ENCODE peak calls at places on chromosomes 6 and 20, in nine cellular contexts. T, C, N, R, H, G, K, M and Q are unnamed samples.

GRCh38 chr6:57173886-57174510 is 1.9 kb downstream of the BAG2 start:
- DNase-seq in K (peak), M (peak), H (no peak), R (peak), N (peak), T (no peak), C (peak), G (no peak), Q (no peak)

GRCh38 chr20:32982617-32983458 is 21.4 kb downstream of the SUN5 start:
- DNase-seq in G (peak), M (no peak), H (no peak), C (no peak), N (no peak), R (no peak), K (no peak), T (no peak), Q (peak)

GRCh38 chr6:38212579-38212978 is 393.1 kb downstream of the ZFAND3 start:
- DNase-seq in C (no peak), T (no peak), N (peak), H (peak), K (no peak), G (no peak), M (no peak), R (no peak), Q (no peak)

GRCh38 chr6:109875973-109876372 is 102.1 kb upstream of the GPR6 start:
- DNase-seq in R (no peak), T (no peak), N (no peak), K (no peak), H (no peak), G (no peak), C (no peak), M (no peak), Q (no peak)

GRCh38 chr20:35049776-35050352 is 42.7 kb downstream of the TRPC4AP start:
- DNase-seq in R (no peak), K (no peak), T (no peak), M (no peak), G (no peak), C (no peak), H (no peak), N (peak), Q (no peak)

GRCh38 chr6:94893327-94893726 is 684.0 kb upstream of the MANEA start:
- DNase-seq in C (no peak), K (no peak), R (no peak), N (no peak), M (no peak), T (no peak), H (no peak), G (no peak), Q (no peak)

GRCh38 chr6:6875818-6876470 is 231.8 kb upstream of the RREB1 start:
- DNase-seq in K (peak), C (peak), H (no peak), N (no peak), R (no peak), G (no peak), M (peak), T (no peak), Q (no peak)

GRCh38 chr20:25056601-25057233 is 1.2 kb downstream of the ACSS1 start:
- DNase-seq in G (no peak), T (no peak), K (no peak), C (no peak), N (no peak), H (no peak), R (no peak), M (no peak), Q (peak)

GRCh38 chr6:31446481-31446880 is 43.1 kb downstream of the MICA start:
- DNase-seq in C (peak), H (no peak), M (no peak), K (no peak), T (no peak), G (no peak), N (no peak), R (no peak), Q (no peak)

GRCh38 chr20:63409066-63409833 is 48.1 kb upstream of the CHRNA4 start:
- DNase-seq in N (no peak), R (no peak), T (no peak), G (no peak), M (peak), K (no peak), C (no peak), H (no peak), Q (no peak)

GRCh38 chr6:152635949-152636674 is 1.1 kb downstream of the SYNE1 start:
- DNase-seq in N (peak), G (no peak), T (peak), H (peak), K (no peak), R (no peak), M (no peak), C (peak), Q (peak)

GRCh38 chr6:36430351-36430750 is 12.3 kb downstream of the PXT1 start:
- DNase-seq in N (no peak), T (no peak), H (no peak), G (no peak), M (no peak), R (no peak), K (no peak), C (peak), Q (no peak)

GRCh38 chr6:39476151-39476550 is 153.6 kb upstream of the KCNK16 start:
- DNase-seq in H (no peak), G (no peak), T (no peak), C (no peak), K (no peak), N (no peak), R (no peak), M (no peak), Q (no peak)

GRCh38 chr6:36353411-36353915 is 16.8 kb upstream of the BNIP5 start:
- DNase-seq in R (no peak), M (no peak), T (no peak), N (peak), C (peak), H (no peak), G (no peak), K (no peak), Q (no peak)

GRCh38 chr20:9025643-9026042 is 43.2 kb upstream of the PLCB4 start:
- DNase-seq in T (no peak), N (no peak), C (peak), G (no peak), M (no peak), K (peak), H (no peak), R (no peak), Q (no peak)

GRCh38 chr20:5687884-5688283 is 62.3 kb upstream of the SHLD1 start:
- DNase-seq in C (no peak), N (no peak), G (no peak), H (no peak), M (no peak), R (peak), K (no peak), T (no peak), Q (no peak)

GRCh38 chr20:4153251-4153650 is 137.9 kb upstream of the RNF24 start:
- DNase-seq in M (no peak), N (no peak), H (no peak), R (no peak), T (no peak), G (no peak), C (no peak), K (no peak), Q (no peak)

GRCh38 chr20:24634855-24635254 is 165.4 kb downstream of the SYNDIG1 start:
- DNase-seq in C (peak), T (no peak), G (no peak), R (no peak), N (no peak), K (peak), H (no peak), M (peak), Q (no peak)

GRCh38 chr6:109978174-109979032 is at the start of gene GPR6:
- DNase-seq in T (peak), M (no peak), C (peak), G (no peak), K (peak), H (peak), N (peak), R (peak), Q (peak)

GRCh38 chr6:45420083-45420908 is 42.6 kb upstream of the SUPT3H start:
- DNase-seq in C (peak), M (no peak), H (peak), G (no peak), T (no peak), R (no peak), N (peak), K (no peak), Q (no peak)

GRCh38 chr6:90758741-90759140 is 171.9 kb upstream of the MAP3K7 start:
- DNase-seq in R (no peak), K (no peak), G (no peak), T (no peak), H (no peak), M (no peak), C (no peak), N (no peak), Q (no peak)

GRCh38 chr6:170524188-170524535 is 28.9 kb downstream of the PSMB1 start:
- DNase-seq in G (no peak), H (no peak), M (no peak), N (no peak), C (no peak), T (no peak), R (no peak), K (no peak), Q (peak)

GRCh38 chr6:52620906-52621190 is 44.0 kb upstream of the TRAM2 start:
- DNase-seq in R (no peak), C (no peak), H (no peak), N (no peak), M (no peak), T (no peak), G (no peak), K (no peak), Q (no peak)

GRCh38 chr20:39310363-39311037 is 348.4 kb downstream of the DHX35 start:
- DNase-seq in C (no peak), R (no peak), K (no peak), G (no peak), N (no peak), H (no peak), M (no peak), T (no peak), Q (no peak)

GRCh38 chr20:20894753-20895152 is 182.3 kb upstream of the RALGAPA2 start:
- DNase-seq in C (no peak), R (peak), N (no peak), M (no peak), T (no peak), H (no peak), K (no peak), G (no peak), Q (peak)

GRCh38 chr6:119025793-119026192 is 52.7 kb downstream of the FAM184A start:
- DNase-seq in C (no peak), T (no peak), K (no peak), R (no peak), M (no peak), N (no peak), H (no peak), G (no peak), Q (no peak)

GRCh38 chr20:36540551-36541211 is 638 bp upstream of the MYL9 start:
- DNase-seq in H (peak), M (no peak), K (no peak), C (no peak), R (no peak), T (no peak), N (no peak), G (no peak), Q (peak)

GRCh38 chr6:107676002-107676401 is 148.1 kb downstream of the SCML4 start:
- DNase-seq in T (no peak), M (no peak), N (no peak), R (no peak), C (no peak), H (no peak), G (no peak), K (no peak), Q (no peak)

GRCh38 chr6:42314571-42314950 is 96.9 kb upstream of the MRPS10 start:
- DNase-seq in H (no peak), T (no peak), G (no peak), N (no peak), C (no peak), R (no peak), M (no peak), K (no peak), Q (no peak)

GRCh38 chr6:166625356-166625755 is 1.7 kb downstream of the RPS6KA2 start:
- DNase-seq in G (no peak), C (peak), H (peak), K (no peak), T (no peak), N (peak), M (no peak), R (no peak), Q (no peak)

GRCh38 chr6:167974644-167975344 is 22.7 kb upstream of the KIF25 start:
- DNase-seq in T (no peak), G (no peak), N (peak), H (no peak), K (no peak), M (no peak), C (peak), R (no peak), Q (no peak)

GRCh38 chr6:22071655-22072054 is 225.2 kb downstream of the PRL start:
- DNase-seq in N (peak), H (peak), M (no peak), T (peak), C (peak), K (no peak), R (no peak), G (no peak), Q (no peak)

GRCh38 chr6:73640179-73640750 is 13.5 kb downstream of the SLC17A5 start:
- DNase-seq in R (no peak), G (no peak), N (no peak), C (peak), T (no peak), K (no peak), H (no peak), M (no peak), Q (no peak)

GRCh38 chr6:134621858-134622257 is 303.9 kb upstream of the SGK1 start:
- DNase-seq in G (no peak), K (no peak), M (no peak), T (no peak), N (no peak), R (no peak), H (no peak), C (peak), Q (no peak)

GRCh38 chr6:100803264-100803663 is 77.9 kb downstream of the ASCC3 start:
- DNase-seq in K (no peak), H (no peak), M (no peak), T (no peak), R (no peak), N (no peak), G (no peak), C (no peak), Q (no peak)

GRCh38 chr20:64022671-64023070 is 13.3 kb upstream of the C20orf204 start:
- DNase-seq in N (no peak), T (no peak), G (no peak), K (no peak), M (no peak), R (no peak), C (no peak), H (no peak), Q (no peak)

GRCh38 chr6:2853766-2854393 is 12.2 kb upstream of the SERPINB1 start:
- DNase-seq in G (peak), C (peak), H (no peak), K (no peak), R (peak), N (peak), M (peak), T (peak), Q (peak)

GRCh38 chr6:692858-693736 is at the start of gene EXOC2:
- DNase-seq in K (peak), G (peak), N (peak), M (peak), C (peak), T (peak), H (peak), R (peak), Q (peak)
- TF ChIP-seq POLR2A in K (peak), G (peak), N (no peak), M (peak), C (no peak), T (peak), H (peak), R (peak), Q (no peak)

DNA sequence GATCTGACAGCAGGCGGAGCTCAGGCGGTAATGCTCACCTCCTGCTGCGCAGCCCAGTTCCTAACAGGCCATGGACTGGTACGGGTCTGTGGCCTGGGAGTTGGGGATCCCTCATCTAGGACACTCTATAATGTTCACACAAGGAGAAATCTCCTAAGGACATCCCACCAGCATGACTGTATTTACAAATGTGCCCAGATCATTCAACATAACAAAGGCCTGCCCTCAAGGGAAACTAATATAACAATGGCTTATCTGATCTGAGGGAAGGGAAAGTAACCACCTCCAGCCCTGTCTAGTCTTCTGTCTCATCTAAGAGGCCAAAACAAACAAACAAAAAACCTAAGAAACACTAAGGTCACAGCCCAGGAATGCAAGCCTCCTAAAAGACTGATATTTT is 232.8 kb downstream of the RNGTT start:
- DNase-seq in H (no peak), N (peak), G (no peak), T (no peak), C (peak), R (no peak), M (no peak), K (peak), Q (no peak)
- H3K27ac ChIP-seq in H (no peak), N (peak), G (no peak), T (no peak), C (no peak), R (no peak), M (no peak), K (no peak), Q (no peak)

GRCh38 chr6:81894286-81894685 is 141.8 kb upstream of the TENT5A start:
- DNase-seq in C (peak), K (no peak), N (no peak), T (no peak), R (no peak), M (no peak), G (no peak), H (peak), Q (no peak)
- H3K4me3 ChIP-seq in C (peak), K (no peak), N (no peak), T (no peak), R (no peak), M (no peak), G (no peak), H (no peak), Q (peak)

GRCh38 chr6:43699564-43700186 is 12.1 kb upstream of the MRPS18A start:
- DNase-seq in R (no peak), G (peak), H (no peak), T (peak), K (no peak), M (no peak), N (peak), C (peak), Q (no peak)

GRCh38 chr6:43705996-43706395 is 18.4 kb upstream of the MRPS18A start:
- DNase-seq in C (peak), G (no peak), R (no peak), K (no peak), T (no peak), M (no peak), N (peak), H (no peak), Q (no peak)

GRCh38 chr6:43703512-43704429 is 16.2 kb upstream of the MRPS18A start:
- DNase-seq in K (no peak), C (no peak), G (no peak), H (no peak), N (peak), T (no peak), M (no peak), R (no peak), Q (no peak)

GRCh38 chr6:43702147-43702521 is 14.5 kb upstream of the MRPS18A start:
- DNase-seq in H (no peak), C (no peak), N (no peak), M (no peak), K (no peak), R (no peak), G (no peak), T (no peak), Q (no peak)

DNA sequence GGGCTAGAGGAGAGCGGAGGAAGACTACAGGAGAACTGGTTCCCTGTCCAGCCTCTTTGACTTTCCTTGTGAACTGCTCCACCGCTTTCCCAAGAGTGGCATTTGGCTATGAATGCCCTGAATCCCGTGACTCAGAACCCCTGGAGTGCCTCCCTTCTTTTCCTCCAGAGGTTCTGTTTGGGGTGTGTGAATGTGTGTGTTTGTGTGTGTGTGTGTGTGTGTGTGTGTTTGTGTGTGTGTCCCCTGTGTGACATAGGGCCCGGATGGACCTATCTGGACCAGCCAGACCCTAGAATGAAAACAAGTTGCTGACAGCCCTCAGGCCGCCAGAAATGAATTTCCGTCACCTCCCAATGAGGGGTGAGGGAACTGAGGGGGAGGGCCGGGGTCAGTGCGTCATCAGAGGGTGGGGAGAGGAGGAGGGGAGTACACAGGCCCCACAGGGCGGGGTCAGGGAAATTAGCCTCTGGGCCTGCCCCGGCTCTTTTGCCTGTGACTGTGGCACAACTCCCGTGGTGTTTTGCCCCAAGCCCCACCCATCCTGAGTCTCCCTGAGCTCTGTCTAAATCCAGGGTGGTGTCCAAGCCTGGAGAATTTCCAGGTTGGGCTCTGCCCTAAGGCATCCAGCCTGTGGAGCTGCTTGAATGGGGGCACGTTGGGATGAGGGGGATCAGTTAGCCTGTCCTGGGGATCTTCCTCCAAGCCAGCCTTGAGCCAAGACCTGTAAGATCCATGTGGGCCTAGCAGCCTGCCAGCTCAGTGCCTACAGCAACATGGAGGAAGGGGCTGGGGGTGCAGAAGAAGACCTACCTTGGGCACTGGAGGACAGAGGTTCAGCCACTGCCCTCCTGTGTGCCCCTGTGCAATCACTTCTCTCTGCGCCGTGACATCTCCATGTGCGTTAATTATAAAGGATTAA is 15.2 kb upstream of the MRPS18A start:
- DNase-seq in T (peak), N (peak), R (peak), M (peak), C (peak), K (peak), G (peak), H (peak), Q (peak)
- TF ChIP-seq POLR2A in T (no peak), N (no peak), R (peak), M (peak), C (no peak), K (no peak), G (peak), H (no peak), Q (peak)

GRCh38 chr20:57690525-57690924 is 19.3 kb downstream of the PMEPA1 start:
- DNase-seq in H (no peak), M (no peak), N (no peak), T (no peak), K (no peak), G (no peak), R (no peak), C (no peak), Q (no peak)

GRCh38 chr20:57688295-57688694 is 21.5 kb downstream of the PMEPA1 start:
- DNase-seq in N (no peak), M (no peak), G (no peak), H (no peak), R (no peak), K (no peak), C (no peak), T (no peak), Q (no peak)

GRCh38 chr20:57688864-57689263 is 21.0 kb downstream of the PMEPA1 start:
- DNase-seq in K (no peak), T (no peak), M (no peak), C (no peak), R (no peak), G (no peak), N (no peak), H (no peak), Q (no peak)

GRCh38 chr20:57692393-57692792 is 17.4 kb downstream of the PMEPA1 start:
- DNase-seq in H (no peak), K (no peak), R (no peak), N (no peak), C (no peak), M (no peak), T (no peak), G (no peak), Q (no peak)

DNA sequence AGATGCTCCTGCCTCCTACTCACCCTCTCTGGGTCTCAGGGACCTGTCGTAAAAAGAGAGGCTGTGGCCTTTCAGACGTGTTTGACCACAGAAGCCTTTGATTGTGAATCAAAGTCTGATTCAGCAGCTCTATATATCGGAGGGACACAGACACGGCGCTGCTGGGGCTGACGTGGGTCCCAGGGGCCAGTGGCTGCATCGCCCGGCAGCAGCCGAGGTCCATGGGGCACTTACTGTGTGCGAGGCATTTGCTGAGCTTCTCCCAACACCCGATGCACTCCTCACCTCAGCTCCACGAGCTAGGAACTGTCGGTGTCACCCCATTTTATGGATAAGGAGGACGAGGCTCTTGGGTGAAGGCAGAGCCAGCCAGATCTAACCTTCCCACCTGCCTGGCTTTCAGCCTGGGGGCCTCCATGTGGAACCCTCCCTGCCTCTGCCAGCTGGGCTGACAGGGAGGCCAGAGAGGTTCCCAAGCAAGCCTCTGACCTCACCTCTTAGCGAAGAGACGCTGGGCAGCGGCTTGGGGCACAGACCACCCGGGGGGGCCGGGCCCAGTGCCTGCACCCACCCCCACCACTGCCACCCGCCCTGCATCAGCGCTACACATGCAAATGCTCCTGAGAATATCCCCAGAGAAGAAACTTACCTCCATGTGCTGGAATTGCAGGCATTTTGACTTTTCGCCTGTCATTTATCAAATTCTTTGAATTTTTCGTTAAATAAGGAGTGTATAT is 19.9 kb downstream of the PMEPA1 start:
- DNase-seq in M (no peak), H (no peak), G (no peak), C (no peak), R (no peak), T (no peak), K (no peak), N (no peak), Q (no peak)
- H3K27ac ChIP-seq in M (no peak), H (no peak), G (no peak), C (no peak), R (no peak), T (no peak), K (no peak), N (no peak), Q (no peak)